ENCODE peak calls at places on chromosomes 13 and 19, in five cellular contexts. O is bronchial epithelial cell, B is fibroblast of lung, Z is tibial artery, J is osteocyte. U is an unnamed sample.

GRCh38 chr13:41411536-41411935 is 45.8 kb upstream of the RGCC start:
- DNase-seq in O (peak), J (peak), B (peak), Z (no peak), U (no peak)

GRCh38 chr19:55528030-55528801 is 8.7 kb downstream of the SBK2 start:
- DNase-seq in B (no peak), O (no peak), J (no peak), Z (no peak), U (no peak)

GRCh38 chr19:16001481-16002312 is 52.9 kb downstream of the OR10H4 start:
- DNase-seq in B (peak), O (peak), Z (no peak), J (peak), U (no peak)

GRCh38 chr19:50833802-50834167 is 411 bp upstream of the KLK15 start:
- DNase-seq in Z (no peak), B (no peak), O (no peak), J (no peak), U (no peak)

GRCh38 chr13:76812971-76813691 is 73.1 kb downstream of the KCTD12 start:
- DNase-seq in O (no peak), Z (peak), B (no peak), J (no peak), U (no peak)

GRCh38 chr13:113845055-113845454 is 18.8 kb downstream of the GAS6 start:
- DNase-seq in J (no peak), Z (peak), O (no peak), B (no peak), U (no peak)

GRCh38 chr13:100443278-100443997 is 145.2 kb downstream of the GGACT start:
- DNase-seq in Z (no peak), B (no peak), O (no peak), J (no peak), U (no peak)

GRCh38 chr13:38821753-38822551 is 135.1 kb downstream of the FREM2 start:
- DNase-seq in O (peak), J (no peak), Z (no peak), B (peak), U (no peak)

GRCh38 chr13:111407381-111408131 is 87.1 kb downstream of the TEX29 start:
- DNase-seq in B (no peak), J (no peak), O (no peak), Z (no peak), U (no peak)

GRCh38 chr13:42819712-42820111 is 38.3 kb downstream of the FAM216B start:
- DNase-seq in B (no peak), O (no peak), Z (no peak), J (no peak), U (no peak)

GRCh38 chr13:114112231-114112825 is 20.1 kb downstream of the RASA3 start:
- DNase-seq in Z (peak), J (no peak), O (no peak), B (no peak), U (peak)

GRCh38 chr13:31962661-31963345 is 68.8 kb upstream of the FRY start:
- DNase-seq in J (no peak), B (peak), O (no peak), Z (no peak), U (no peak)

GRCh38 chr19:15684828-15685227 is 11.9 kb downstream of the CYP4F12 start:
- DNase-seq in O (no peak), Z (no peak), J (no peak), B (no peak), U (no peak)

GRCh38 chr19:42268704-42269517 is at the start of gene CIC:
- DNase-seq in Z (peak), J (peak), O (peak), B (peak), U (peak)

GRCh38 chr19:22335716-22336115 is 49.5 kb downstream of the ZNF729 start:
- DNase-seq in J (peak), O (no peak), B (no peak), Z (no peak), U (no peak)

GRCh38 chr19:11418518-11419506 is at the start of gene RGL3:
- DNase-seq in B (no peak), Z (peak), O (no peak), J (no peak), U (no peak)

GRCh38 chr13:113759525-113760137 is 605 bp downstream of the TMEM255B start:
- DNase-seq in B (no peak), O (no peak), Z (peak), J (no peak), U (peak)

GRCh38 chr13:106182404-106182803 is 353.1 kb downstream of the EFNB2 start:
- DNase-seq in Z (no peak), O (peak), J (no peak), B (peak), U (no peak)

GRCh38 chr19:54188224-54188871 is 1.0 kb downstream of the MBOAT7 start:
- DNase-seq in O (no peak), Z (no peak), B (peak), J (no peak), U (peak)

GRCh38 chr13:35693142-35693784 is 216.8 kb upstream of the MAB21L1 start:
- DNase-seq in O (no peak), Z (no peak), J (no peak), B (no peak), U (no peak)

GRCh38 chr19:42140125-42140754 is 8.0 kb upstream of the POU2F2 start:
- DNase-seq in J (peak), Z (no peak), B (peak), O (peak), U (peak)

GRCh38 chr13:27177852-27178251 is 6.2 kb upstream of the USP12 start:
- DNase-seq in O (no peak), B (no peak), Z (no peak), J (no peak), U (no peak)

GRCh38 chr13:82634946-82635345 is 1247.3 kb downstream of the SLITRK1 start:
- DNase-seq in B (no peak), Z (no peak), O (peak), J (no peak), U (no peak)

GRCh38 chr13:44903596-44903995 is 85.7 kb downstream of the NUFIP1 start:
- DNase-seq in B (peak), Z (peak), J (no peak), O (no peak), U (no peak)

GRCh38 chr13:59342396-59342795 is 821.3 kb downstream of the DIAPH3 start:
- DNase-seq in J (no peak), B (no peak), Z (no peak), O (no peak), U (no peak)

GRCh38 chr13:24215732-24216131 is 55.2 kb downstream of the SPATA13 start:
- DNase-seq in O (peak), Z (no peak), B (peak), J (no peak), U (no peak)

GRCh38 chr19:4811328-4812131 is 20.0 kb downstream of the TICAM1 start:
- DNase-seq in J (peak), O (peak), Z (peak), B (peak), U (peak)

GRCh38 chr13:60431108-60431700 is 34.2 kb downstream of the TDRD3 start:
- DNase-seq in O (peak), Z (no peak), J (no peak), B (peak), U (no peak)

GRCh38 chr13:109213714-109214113 is 572.7 kb downstream of the IRS2 start:
- DNase-seq in Z (no peak), O (peak), J (no peak), B (no peak), U (no peak)

GRCh38 chr13:97434417-97435296 is 688 bp downstream of the RAP2A start:
- DNase-seq in J (peak), B (peak), Z (peak), O (peak), U (peak)

GRCh38 chr13:109568273-109568900 is 218.0 kb downstream of the IRS2 start:
- DNase-seq in J (no peak), O (no peak), Z (no peak), B (no peak), U (no peak)

GRCh38 chr19:18118420-18119242 is 21.1 kb downstream of the MAST3 start:
- DNase-seq in O (no peak), B (peak), J (no peak), Z (no peak), U (no peak)

GRCh38 chr13:90652036-90652435 is 695.5 kb upstream of the MIR17HG start:
- DNase-seq in J (no peak), B (no peak), O (no peak), Z (no peak), U (no peak)

GRCh38 chr19:35013820-35014754 is 14.0 kb downstream of the GRAMD1A start:
- DNase-seq in B (no peak), Z (no peak), O (no peak), J (no peak), U (no peak)

GRCh38 chr13:77480071-77480470 is 55.4 kb upstream of the SCEL start:
- DNase-seq in Z (no peak), B (no peak), J (no peak), O (no peak), U (no peak)

GRCh38 chr13:108795841-108796240 is 166.4 kb downstream of the MYO16 start:
- DNase-seq in Z (no peak), O (no peak), J (no peak), B (no peak), U (no peak)

DNA sequence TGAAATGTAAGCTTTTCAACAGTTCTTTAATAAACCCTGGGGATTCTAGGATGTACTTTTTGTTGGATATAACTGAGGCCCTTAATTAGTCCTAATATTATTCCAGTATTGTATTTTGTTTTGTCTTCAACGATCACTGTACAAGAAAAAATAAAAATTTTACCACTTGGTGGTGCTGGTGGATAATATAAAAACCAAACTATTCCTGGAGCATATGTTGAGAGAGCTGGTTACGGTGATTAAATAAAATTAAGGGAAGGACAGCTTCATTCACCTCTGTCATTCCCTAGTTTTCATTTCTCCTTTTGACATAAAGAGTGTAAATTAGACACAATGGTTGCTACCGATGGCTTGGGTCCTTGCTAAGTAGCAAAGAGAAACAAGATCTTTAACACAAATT is 598.6 kb upstream of the PCDH20 start:
- DNase-seq in Z (no peak), O (peak), B (peak), J (no peak), U (no peak)
- TF ChIP-seq CTCF in Z (no peak), O (peak), B (no peak), J (peak), U (no peak)

GRCh38 chr19:1410136-1410786 is 2.9 kb downstream of the DAZAP1 start:
- DNase-seq in J (no peak), O (no peak), B (peak), Z (no peak), U (no peak)

GRCh38 chr19:1408300-1409203 is 1.2 kb downstream of the DAZAP1 start:
- DNase-seq in Z (no peak), B (peak), O (no peak), J (no peak), U (no peak)

GRCh38 chr19:1407662-1408299 is 395 bp downstream of the DAZAP1 start:
- DNase-seq in B (no peak), Z (peak), O (no peak), J (no peak), U (no peak)

GRCh38 chr19:1410789-1411188 is 3.4 kb downstream of the DAZAP1 start:
- DNase-seq in J (no peak), B (no peak), O (no peak), Z (no peak), U (no peak)

DNA sequence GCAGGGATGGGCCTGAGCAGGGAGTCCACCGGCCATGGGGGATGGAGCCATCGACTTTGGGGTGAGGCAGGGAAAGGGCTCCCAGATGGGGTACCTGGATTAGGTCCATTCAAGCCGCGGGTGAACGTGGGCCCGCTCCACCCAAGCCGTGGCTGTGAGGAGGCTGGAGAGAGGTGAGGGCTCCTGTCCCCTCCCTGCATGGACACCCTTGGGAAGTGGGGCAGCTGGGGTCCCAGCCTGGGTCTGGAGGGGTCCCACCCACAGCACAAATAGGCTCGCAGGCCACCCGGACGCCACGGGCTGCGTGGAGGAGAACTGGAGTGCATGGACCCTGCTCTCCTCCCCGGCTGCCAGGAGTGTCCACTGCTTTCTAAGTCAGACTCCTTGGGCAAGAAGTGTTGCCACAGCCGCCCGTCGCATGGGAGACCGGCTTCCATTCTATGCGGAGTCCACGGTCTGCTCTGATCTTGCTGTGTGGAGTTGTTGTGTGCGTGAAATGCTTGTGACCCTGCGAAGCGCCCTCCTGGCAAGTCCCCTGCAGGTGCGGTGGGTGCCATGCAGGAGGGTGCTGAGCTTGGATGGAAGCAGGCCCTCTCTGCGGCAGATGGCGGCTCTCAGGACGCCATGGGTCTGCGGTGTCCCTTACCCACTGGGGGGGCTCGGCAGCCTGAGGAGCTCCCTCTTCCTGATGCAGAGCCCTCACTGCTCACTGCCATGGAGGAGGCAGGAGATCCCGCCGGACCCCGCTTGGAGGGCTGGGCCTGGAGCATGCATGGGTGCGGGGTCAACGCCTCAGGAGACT is 2.0 kb downstream of the DAZAP1 start:
- DNase-seq in O (no peak), J (no peak), Z (no peak), B (no peak), U (no peak)
- TF ChIP-seq CTCF in O (no peak), J (no peak), Z (no peak), B (no peak), U (no peak)

DNA sequence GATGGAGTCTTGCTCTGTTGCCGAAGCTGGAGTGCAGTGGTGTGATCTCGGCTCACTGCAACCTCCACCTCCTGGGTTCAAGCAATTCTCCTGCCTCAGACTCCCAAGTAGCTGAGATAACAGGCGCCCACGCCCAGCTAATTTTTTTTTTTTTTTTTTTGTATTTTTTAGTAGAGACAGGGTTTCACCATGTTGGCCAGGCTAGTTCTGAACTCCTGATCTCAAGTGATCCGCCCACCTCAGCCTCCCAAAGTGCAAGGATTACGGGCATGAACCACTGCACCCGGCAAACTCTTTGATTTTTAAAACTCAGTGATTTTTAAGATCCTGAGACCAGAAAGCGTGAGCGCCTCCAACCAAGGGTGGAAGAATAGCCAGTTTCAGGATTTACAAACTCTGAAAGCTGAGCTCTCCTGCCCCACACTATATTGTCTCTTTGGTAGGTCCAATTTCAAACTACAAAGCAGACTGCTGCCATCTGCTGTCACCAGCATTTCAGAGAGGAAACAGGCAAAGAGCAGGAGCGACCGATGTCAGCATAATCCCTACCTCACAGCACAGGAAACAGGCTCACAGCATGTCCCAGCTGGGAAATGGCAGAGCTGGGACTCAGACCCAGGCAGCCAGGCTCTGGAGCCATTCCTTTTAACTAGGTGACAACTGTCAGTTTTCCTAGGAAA is 9.2 kb downstream of the NOSIP start:
- DNase-seq in Z (no peak), O (no peak), J (no peak), B (no peak), U (no peak)
- TF ChIP-seq CTCF in Z (no peak), O (peak), J (no peak), B (no peak), U (no peak)

GRCh38 chr13:50708461-50708860 is 135.0 kb downstream of the DLEU7 start:
- DNase-seq in B (no peak), Z (no peak), J (no peak), O (no peak), U (no peak)
- TF ChIP-seq CTCF in B (no peak), Z (no peak), J (no peak), O (no peak), U (no peak)

GRCh38 chr19:9584073-9584833 is at the start of gene ZNF121:
- DNase-seq in Z (peak), B (peak), O (peak), J (peak), U (peak)

GRCh38 chr19:9586764-9587163 is 2.5 kb upstream of the ZNF121 start:
- DNase-seq in Z (no peak), O (peak), B (peak), J (peak), U (peak)
- TF ChIP-seq CTCF in Z (peak), O (peak), B (peak), J (peak), U (peak)

DNA sequence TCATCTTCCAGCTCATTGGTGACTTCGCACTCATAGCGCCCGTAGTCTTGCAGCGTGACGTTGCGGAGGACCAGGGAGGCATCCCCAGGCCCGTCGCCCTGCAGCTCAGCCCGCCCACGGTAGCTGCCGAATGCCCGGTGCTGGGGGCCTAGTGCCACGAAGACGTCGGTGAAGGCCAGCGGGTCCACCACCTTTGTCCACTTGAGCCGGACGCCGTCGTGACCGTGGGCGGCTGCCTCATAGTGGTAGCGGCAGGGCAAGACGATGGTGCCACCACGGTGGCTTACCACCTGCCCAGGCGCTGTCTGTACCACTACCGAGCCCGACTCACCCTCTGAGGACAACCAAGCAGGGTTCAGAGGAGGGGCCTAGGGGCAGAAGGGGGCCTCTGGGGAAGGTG is 12.3 kb downstream of the TM6SF2 start:
- DNase-seq in Z (no peak), B (no peak), J (no peak), O (no peak), U (no peak)
- TF ChIP-seq CTCF in Z (no peak), B (no peak), J (no peak), O (no peak), U (no peak)